ENCODE peak calls at places on chromosome 1, in seven cellular contexts. U, W, A, V, Y, M and L are unnamed samples.

GRCh38 chr1:205743977-205744376 is 6.0 kb downstream of the NUCKS1 start:
- DNase-seq in A (no peak), U (no peak), W (no peak), Y (no peak), M (no peak), V (no peak), L (no peak)

GRCh38 chr1:213484333-213484732 is 433.3 kb downstream of the RPS6KC1 start:
- DNase-seq in W (no peak), A (no peak), Y (no peak), V (no peak), U (no peak), M (no peak), L (no peak)

GRCh38 chr1:100612540-100612939 is 74.6 kb downstream of the GPR88 start:
- DNase-seq in A (no peak), M (no peak), W (no peak), V (no peak), U (no peak), Y (no peak), L (no peak)

GRCh38 chr1:155208656-155209372 is at the start of gene MTX1:
- DNase-seq in M (peak; percentile 51), V (peak; percentile 94), A (peak; percentile 88), Y (peak; percentile 82), W (peak; percentile 85), U (peak; percentile 94), L (peak; percentile 97)

GRCh38 chr1:204480515-204480914 is 14.1 kb downstream of the PIK3C2B start:
- DNase-seq in U (no peak), A (no peak), Y (no peak), W (no peak), V (no peak), M (no peak), L (peak; percentile 84)

GRCh38 chr1:248521856-248522255 is 14.0 kb downstream of the OR2G6 start:
- DNase-seq in V (no peak), U (no peak), W (no peak), Y (no peak), M (no peak), A (no peak), L (no peak)

GRCh38 chr1:11598461-11598860 is 55.8 kb downstream of the FBXO2 start:
- DNase-seq in Y (no peak), V (peak; percentile 59), U (no peak), A (no peak), M (no peak), W (no peak), L (no peak)

GRCh38 chr1:159339517-159339916 is 37.4 kb downstream of the FCER1A start:
- DNase-seq in A (no peak), W (no peak), M (no peak), Y (no peak), U (no peak), V (peak; percentile 15), L (no peak)

GRCh38 chr1:218380125-218380977 is 35.2 kb downstream of the TGFB2 start:
- DNase-seq in U (no peak), V (peak; percentile 82), M (no peak), W (peak; percentile 34), Y (peak; percentile 54), A (no peak), L (no peak)

GRCh38 chr1:208206092-208206698 is 38.0 kb downstream of the PLXNA2 start:
- DNase-seq in U (peak; percentile 72), M (no peak), A (no peak), W (no peak), Y (no peak), V (no peak), L (no peak)
- H3K4me1 ChIP-seq in U (peaks cover 23% of the 10 kb centered on the region), M (no peaks in the 10 kb centered on the region), A (no peaks in the 10 kb centered on the region), W (peaks cover 8% of the 10 kb centered on the region), Y (peaks cover 52% of the 10 kb centered on the region), V (peaks cover 65% of the 10 kb centered on the region), L (peaks cover 3% of the 10 kb centered on the region)

GRCh38 chr1:156482276-156482675 is 18.3 kb downstream of the MEF2D start:
- DNase-seq in M (no peak), A (no peak), Y (no peak), V (no peak), W (no peak), U (no peak), L (no peak)
- H3K4me1 ChIP-seq in M (no peaks in the 10 kb centered on the region), A (peaks cover 36% of the 10 kb centered on the region), Y (peaks cover 29% of the 10 kb centered on the region), V (peaks cover 10% of the 10 kb centered on the region), W (peaks cover 11% of the 10 kb centered on the region), U (peaks cover 6% of the 10 kb centered on the region), L (peaks cover 86% of the 10 kb centered on the region)

DNA sequence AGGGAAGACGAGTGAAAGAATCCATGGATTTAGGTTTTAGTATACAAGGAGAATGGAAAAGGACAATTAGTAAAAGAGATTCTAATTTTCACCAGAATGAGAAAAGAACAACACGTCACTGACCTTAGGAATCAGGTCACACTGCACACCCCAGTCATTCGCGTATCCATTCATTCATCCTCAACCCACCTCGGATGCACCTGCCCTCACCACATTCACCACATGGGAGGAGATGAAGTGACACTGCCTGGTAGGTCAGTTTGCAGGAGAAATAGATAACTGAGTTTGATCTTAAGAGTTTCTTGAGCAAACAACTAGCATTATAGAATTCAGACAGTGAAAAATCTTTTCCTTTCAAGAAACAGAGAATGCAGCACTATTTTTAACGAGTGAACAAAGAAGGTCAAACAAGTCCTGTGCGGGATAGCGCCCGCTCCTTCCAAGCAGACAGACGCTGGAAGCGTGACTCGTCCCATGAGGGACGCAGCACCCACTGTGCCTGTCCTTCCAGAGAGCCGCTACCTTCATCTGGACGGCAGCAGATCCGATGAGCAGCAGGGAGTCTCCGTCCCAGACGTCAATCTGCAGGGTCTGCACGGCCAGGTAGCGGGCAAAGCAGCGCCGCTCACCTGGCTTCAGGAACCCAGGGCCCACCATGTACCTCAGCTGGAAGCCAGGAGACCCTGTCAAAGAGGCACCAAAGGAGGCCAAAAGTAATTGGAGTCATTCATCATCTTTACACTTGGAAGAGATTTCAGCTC is 101.7 kb downstream of the NPHP4 start:
- DNase-seq in Y (no peak), A (no peak), V (no peak), U (no peak), W (no peak), M (no peak), L (no peak)
- H3K4me1 ChIP-seq in Y (no peaks in the 10 kb centered on the region), A (no peaks in the 10 kb centered on the region), V (no peaks in the 10 kb centered on the region), U (peaks cover 35% of the 10 kb centered on the region), W (no peaks in the 10 kb centered on the region), M (no peaks in the 10 kb centered on the region), L (no peaks in the 10 kb centered on the region)

DNA sequence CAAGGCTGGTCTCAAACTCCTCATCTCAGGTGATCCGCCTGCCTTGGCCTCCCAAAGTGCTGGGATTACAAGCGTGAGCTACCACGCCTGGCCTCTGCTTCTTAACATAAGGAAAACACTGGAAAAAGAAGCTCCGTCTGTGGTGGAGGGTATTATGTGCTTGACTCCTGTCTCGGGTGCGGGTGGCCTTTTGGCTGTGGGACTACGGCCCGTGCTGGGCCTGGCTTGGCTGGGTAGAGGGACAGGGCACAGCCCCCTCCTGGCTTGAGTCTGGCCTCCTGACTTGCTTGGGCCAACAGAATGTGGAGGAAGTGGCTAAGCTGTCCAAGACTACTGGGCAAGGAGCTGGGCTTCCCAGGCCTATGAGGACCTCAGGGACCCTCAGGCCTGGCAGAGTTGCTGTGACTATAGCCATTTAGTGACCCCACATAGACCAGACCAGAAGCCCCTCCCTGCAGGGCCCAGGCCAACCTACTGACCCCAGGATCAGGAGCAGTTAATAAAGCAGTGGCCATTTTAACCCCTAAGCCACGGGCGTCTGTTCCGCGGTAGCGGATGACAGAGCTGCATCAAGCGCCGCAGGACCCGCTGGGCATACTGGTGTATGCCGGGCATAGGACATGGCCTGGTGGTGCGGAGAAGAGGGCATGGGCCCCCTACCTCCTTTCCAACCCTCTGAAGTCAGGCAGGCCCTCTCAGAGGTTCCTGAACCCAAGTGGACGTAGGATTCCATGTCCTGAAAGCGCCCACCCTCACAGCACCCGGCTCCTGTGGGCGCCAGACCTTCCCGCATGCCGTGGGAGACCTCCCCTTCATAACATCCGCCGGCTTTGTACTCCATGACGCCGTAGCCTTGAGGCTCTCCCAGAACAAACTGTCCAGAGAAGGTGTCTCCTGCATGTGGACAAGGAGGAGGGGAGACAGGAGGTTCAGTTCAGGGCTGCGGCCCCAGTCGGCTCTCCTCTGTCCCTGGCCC is 4.4 kb downstream of the MORN1 start:
- DNase-seq in A (no peak), W (no peak), M (no peak), V (no peak), Y (no peak), U (no peak), L (peak; percentile 65)
- H3K4me1 ChIP-seq in A (peaks cover 15% of the 10 kb centered on the region), W (peaks cover 4% of the 10 kb centered on the region), M (peaks cover 12% of the 10 kb centered on the region), V (no peaks in the 10 kb centered on the region), Y (peaks cover 10% of the 10 kb centered on the region), U (peaks cover 10% of the 10 kb centered on the region), L (peaks cover 21% of the 10 kb centered on the region)

GRCh38 chr1:54332781-54333585 is 73.2 kb downstream of the SSBP3 start:
- DNase-seq in U (no peak), A (no peak), W (no peak), Y (no peak), V (no peak), M (no peak), L (no peak)

GRCh38 chr1:54331091-54331772 is 75.0 kb downstream of the SSBP3 start:
- DNase-seq in U (no peak), Y (no peak), W (peak; percentile 44), M (no peak), V (peak; percentile 46), A (no peak), L (no peak)

GRCh38 chr1:54329337-54329954 is 76.7 kb downstream of the SSBP3 start:
- DNase-seq in U (peak; percentile 44), A (no peak), Y (no peak), M (no peak), V (no peak), W (no peak), L (no peak)

GRCh38 chr1:54334996-54335395 is 71.2 kb downstream of the SSBP3 start:
- DNase-seq in Y (no peak), U (peak; percentile 88), A (no peak), V (peak; percentile 73), W (peak; percentile 90), M (no peak), L (no peak)

DNA sequence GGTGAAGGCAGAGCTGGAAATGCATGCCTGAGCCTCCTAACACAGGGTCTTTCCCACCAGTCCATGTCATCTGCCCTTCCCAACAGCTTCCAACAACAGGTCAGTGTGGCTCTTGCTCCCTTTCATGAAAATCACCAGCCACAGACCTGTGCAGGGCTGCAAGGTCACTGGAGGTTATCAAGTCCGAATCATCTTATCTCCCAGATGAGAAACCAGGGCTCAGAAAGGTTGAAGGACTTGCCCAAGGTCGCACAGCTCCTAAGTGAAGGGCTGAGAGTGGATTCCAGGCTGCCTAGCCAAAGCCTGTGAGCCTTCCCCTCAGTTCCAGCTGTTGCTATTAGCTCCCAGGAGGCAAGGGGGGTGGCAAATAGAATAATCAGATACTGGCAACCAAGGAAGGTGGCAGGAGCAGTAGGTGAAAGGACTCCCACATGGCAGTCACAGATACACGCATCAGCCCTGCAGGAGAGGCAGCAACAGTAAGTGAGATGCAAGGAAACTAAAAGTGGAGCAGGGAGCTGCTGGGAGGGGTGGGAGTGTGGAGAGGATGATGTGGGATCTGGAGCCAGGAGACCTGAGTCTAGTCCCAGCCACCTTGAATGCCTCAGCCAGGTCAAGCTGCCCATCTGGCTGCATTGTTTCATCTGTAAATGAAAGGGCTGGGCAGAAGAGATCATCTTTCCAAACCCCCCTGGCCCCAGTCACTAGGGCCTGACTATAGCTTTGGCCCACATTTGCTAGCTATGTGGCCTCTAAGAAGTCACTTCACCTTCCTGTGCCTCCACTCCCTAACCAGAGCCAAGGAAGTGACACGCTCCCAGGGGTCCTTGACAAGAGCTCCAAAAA is 74.1 kb downstream of the SSBP3 start:
- DNase-seq in V (no peak), M (no peak), W (no peak), Y (no peak), A (no peak), U (no peak), L (no peak)
- H3K4me1 ChIP-seq in V (peaks cover 46% of the 10 kb centered on the region), M (no peaks in the 10 kb centered on the region), W (peaks cover 42% of the 10 kb centered on the region), Y (peaks cover 90% of the 10 kb centered on the region), A (peaks cover 29% of the 10 kb centered on the region), U (peaks cover 26% of the 10 kb centered on the region), L (peaks cover 100% of the 10 kb centered on the region)

GRCh38 chr1:225541383-225541782 is 111.5 kb downstream of the ENAH start:
- DNase-seq in V (no peak), W (no peak), A (no peak), U (no peak), M (no peak), Y (no peak), L (no peak)
- H3K4me1 ChIP-seq in V (no peaks in the 10 kb centered on the region), W (no peaks in the 10 kb centered on the region), A (no peaks in the 10 kb centered on the region), U (no peaks in the 10 kb centered on the region), M (no peaks in the 10 kb centered on the region), Y (peaks cover 8% of the 10 kb centered on the region), L (peaks cover 26% of the 10 kb centered on the region)

GRCh38 chr1:110872745-110873435 is at the start of gene CD53:
- DNase-seq in V (no peak), M (no peak), A (peak; percentile 69), W (no peak), Y (no peak), U (no peak), L (no peak)
- H3K4me1 ChIP-seq in V (no peaks in the 10 kb centered on the region), M (no peaks in the 10 kb centered on the region), A (peaks cover 48% of the 10 kb centered on the region), W (no peaks in the 10 kb centered on the region), Y (no peaks in the 10 kb centered on the region), U (no peaks in the 10 kb centered on the region), L (peaks cover 41% of the 10 kb centered on the region)